ENCODE peak calls at places on chromosomes 7 and 10, in eight cellular contexts. N, T, J, H, X, I, Q and R are unnamed samples. For H3K9me3, the result is how much of the 10 kb centered on the place peaks cover.

GRCh38 chr10:104256335-104257080 is 1.8 kb downstream of the GSTO1 start:
- DNase-seq in T (no peak), J (no peak), X (no peak), H (no peak), N (no peak), Q (no peak), I (peak), R (no peak)

GRCh38 chr7:137262599-137262998 is 80.9 kb downstream of the PTN start:
- DNase-seq in T (no peak), N (no peak), H (no peak), J (no peak), I (no peak), Q (no peak), X (no peak), R (no peak)

GRCh38 chr10:46096909-46097575 is 51.0 kb upstream of the MSMB start:
- DNase-seq in N (no peak), T (no peak), I (peak), Q (no peak), X (no peak), H (no peak), J (peak), R (no peak)

GRCh38 chr7:110891197-110891596 is 199.7 kb upstream of the LRRN3 start:
- DNase-seq in T (no peak), X (no peak), J (no peak), H (peak), Q (no peak), N (no peak), I (no peak), R (no peak)

GRCh38 chr10:68506406-68506805 is 20.9 kb downstream of the SLC25A16 start:
- DNase-seq in Q (no peak), J (no peak), I (peak), N (no peak), X (no peak), T (no peak), H (no peak), R (no peak)

GRCh38 chr10:106424981-106425380 is 739.5 kb downstream of the SORCS1 start:
- DNase-seq in T (peak), N (no peak), H (no peak), X (no peak), J (no peak), I (peak), Q (no peak), R (no peak)

GRCh38 chr7:148437043-148437442 is 153.5 kb upstream of the C7orf33 start:
- DNase-seq in N (no peak), J (no peak), X (no peak), Q (no peak), H (no peak), I (no peak), T (no peak), R (no peak)

GRCh38 chr10:104109908-104110662 is 11.9 kb upstream of the SFR1 start:
- DNase-seq in J (no peak), N (no peak), H (peak), I (peak), X (no peak), Q (no peak), T (peak), R (no peak)

GRCh38 chr7:21507627-21508343 is 35.1 kb upstream of the DNAH11 start:
- DNase-seq in J (peak), I (peak), N (peak), X (peak), H (no peak), Q (peak), T (peak), R (no peak)

GRCh38 chr10:78634835-78635234 is 433.9 kb upstream of the ZMIZ1 start:
- DNase-seq in J (no peak), I (peak), T (peak), X (no peak), N (no peak), Q (no peak), H (no peak), R (no peak)

GRCh38 chr7:51118628-51119027 is 198.0 kb downstream of the COBL start:
- DNase-seq in T (no peak), N (no peak), H (no peak), X (no peak), J (no peak), Q (no peak), I (no peak), R (no peak)

GRCh38 chr7:43864126-43864525 is 5.2 kb downstream of the MRPS24 start:
- DNase-seq in Q (no peak), T (no peak), N (no peak), I (no peak), H (no peak), J (no peak), X (no peak), R (no peak)

GRCh38 chr10:66910676-66911075 is 15.2 kb upstream of the LRRTM3 start:
- DNase-seq in X (no peak), H (no peak), N (no peak), T (no peak), Q (no peak), J (no peak), I (no peak), R (no peak)

GRCh38 chr10:78021201-78021600 is 8.1 kb downstream of the POLR3A start:
- DNase-seq in I (no peak), J (no peak), N (no peak), Q (no peak), T (no peak), H (no peak), X (no peak), R (no peak)

GRCh38 chr10:4820804-4821401 is 5.1 kb upstream of the AKR1E2 start:
- DNase-seq in J (no peak), X (no peak), T (no peak), N (no peak), H (no peak), I (no peak), Q (no peak), R (no peak)

GRCh38 chr7:151060416-151061234 is 1.2 kb downstream of the SLC4A2 start:
- DNase-seq in X (peak), H (no peak), Q (peak), N (no peak), T (no peak), I (peak), J (peak), R (no peak)

GRCh38 chr10:96306516-96306915 is 2.3 kb downstream of the DNTT start:
- DNase-seq in J (no peak), X (no peak), I (no peak), Q (no peak), H (no peak), N (no peak), T (no peak), R (peak)

GRCh38 chr7:157981778-157982177 is 605.8 kb downstream of the PTPRN2 start:
- DNase-seq in Q (no peak), T (no peak), X (no peak), J (no peak), I (no peak), N (peak), H (no peak), R (peak)

GRCh38 chr10:124461642-124462347 is at the start of gene LHPP:
- DNase-seq in Q (peak), J (peak), X (peak), T (peak), I (peak), N (peak), H (peak), R (peak)

GRCh38 chr7:151206914-151207313 is 3.4 kb downstream of the H2BK1 start:
- DNase-seq in Q (no peak), X (no peak), H (no peak), T (no peak), N (no peak), I (no peak), J (no peak), R (no peak)

GRCh38 chr10:14146005-14146404 is 184.7 kb downstream of the FRMD4A start:
- DNase-seq in J (no peak), Q (no peak), T (peak), H (no peak), X (no peak), I (peak), N (no peak), R (no peak)

GRCh38 chr10:26879744-26880143 is 19.0 kb upstream of the ABI1 start:
- DNase-seq in J (no peak), I (no peak), X (no peak), T (no peak), N (no peak), Q (peak), H (no peak), R (no peak)

GRCh38 chr10:26407406-26407969 is 30.7 kb upstream of the APBB1IP start:
- DNase-seq in N (no peak), J (no peak), H (no peak), T (no peak), X (no peak), I (peak), Q (no peak), R (no peak)

GRCh38 chr10:11560076-11560709 is 51.3 kb downstream of the USP6NL start:
- DNase-seq in J (no peak), N (no peak), T (peak), H (peak), X (no peak), Q (no peak), I (no peak), R (no peak)

GRCh38 chr10:86659161-86659691 is 4.9 kb downstream of the OPN4 start:
- DNase-seq in X (no peak), J (no peak), T (no peak), H (no peak), N (no peak), I (no peak), Q (no peak), R (peak)

GRCh38 chr10:57098146-57098545 is 737.1 kb upstream of the ZWINT start:
- DNase-seq in T (no peak), J (no peak), Q (no peak), X (no peak), N (no peak), I (no peak), H (no peak), R (no peak)

GRCh38 chr7:128076216-128076821 is 45.1 kb upstream of the LRRC4 start:
- DNase-seq in J (no peak), T (no peak), N (no peak), Q (no peak), H (no peak), I (no peak), X (no peak), R (no peak)

GRCh38 chr10:121157998-121158397 is 306.8 kb downstream of the WDR11 start:
- DNase-seq in T (no peak), X (no peak), J (no peak), H (no peak), Q (peak), I (no peak), N (no peak), R (no peak)

GRCh38 chr7:155454183-155455112 is 3.5 kb upstream of the EN2 start:
- DNase-seq in X (no peak), J (peak), T (no peak), N (no peak), Q (no peak), I (no peak), H (no peak), R (peak)

GRCh38 chr10:62046522-62047239 is 145.2 kb downstream of the ARID5B start:
- DNase-seq in H (peak), T (peak), Q (no peak), J (no peak), I (peak), X (no peak), N (no peak), R (no peak)

GRCh38 chr7:682810-683209 is 43.7 kb upstream of the DNAAF5 start:
- DNase-seq in I (no peak), Q (no peak), X (no peak), H (no peak), N (no peak), J (no peak), T (no peak), R (peak)
- H3K9me3 ChIP-seq in I (under half), Q (under half), X (under half), H (under half), N (under half), J (under half), T (under half), R (under half)

GRCh38 chr7:70726951-70727378 is 405.0 kb upstream of the GALNT17 start:
- DNase-seq in I (no peak), Q (no peak), N (no peak), X (no peak), J (no peak), T (no peak), H (peak), R (no peak)
- H3K9ac ChIP-seq in I (no peak), Q (no peak), N (no peak), X (no peak), J (no peak), T (no peak), H (peak), R (no peak)

GRCh38 chr7:57641521-57642067 is 191.6 kb downstream of the ZNF716 start:
- DNase-seq in N (no peak), T (no peak), X (no peak), J (no peak), H (no peak), Q (no peak), I (no peak), R (peak)

GRCh38 chr7:57651006-57651405 is 201.0 kb downstream of the ZNF716 start:
- DNase-seq in Q (no peak), I (no peak), T (no peak), N (no peak), X (no peak), H (no peak), J (no peak), R (no peak)

GRCh38 chr7:57646219-57646900 is 196.4 kb downstream of the ZNF716 start:
- DNase-seq in J (no peak), X (no peak), Q (no peak), N (no peak), T (no peak), H (no peak), I (no peak), R (no peak)

GRCh38 chr7:57642730-57643129 is 192.8 kb downstream of the ZNF716 start:
- DNase-seq in I (no peak), H (no peak), Q (no peak), T (no peak), J (no peak), N (no peak), X (no peak), R (peak)

DNA sequence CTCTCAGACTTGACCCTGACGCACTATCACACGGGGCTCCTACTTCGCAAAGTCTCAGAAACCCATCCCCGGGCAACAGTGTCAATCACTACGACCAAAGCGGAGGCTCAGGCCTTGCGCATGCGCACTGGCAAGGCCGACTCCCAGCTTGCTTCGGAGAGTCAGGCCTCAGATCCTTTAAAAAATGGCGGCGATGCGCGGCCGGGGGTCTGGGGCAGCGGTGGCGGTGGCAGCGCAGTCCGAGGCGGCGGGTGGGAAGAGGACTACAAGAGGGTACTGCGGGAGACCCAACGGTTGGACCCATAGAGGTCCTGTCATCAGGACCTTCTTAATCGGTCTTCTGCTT is 196.9 kb downstream of the ZNF716 start:
- DNase-seq in X (no peak), J (no peak), I (no peak), T (no peak), Q (no peak), H (no peak), N (no peak), R (no peak)
- H3K9me3 ChIP-seq in X (under half), J (under half), I (under half), T (half or more), Q (under half), H (under half), N (half or more), R (under half)

DNA sequence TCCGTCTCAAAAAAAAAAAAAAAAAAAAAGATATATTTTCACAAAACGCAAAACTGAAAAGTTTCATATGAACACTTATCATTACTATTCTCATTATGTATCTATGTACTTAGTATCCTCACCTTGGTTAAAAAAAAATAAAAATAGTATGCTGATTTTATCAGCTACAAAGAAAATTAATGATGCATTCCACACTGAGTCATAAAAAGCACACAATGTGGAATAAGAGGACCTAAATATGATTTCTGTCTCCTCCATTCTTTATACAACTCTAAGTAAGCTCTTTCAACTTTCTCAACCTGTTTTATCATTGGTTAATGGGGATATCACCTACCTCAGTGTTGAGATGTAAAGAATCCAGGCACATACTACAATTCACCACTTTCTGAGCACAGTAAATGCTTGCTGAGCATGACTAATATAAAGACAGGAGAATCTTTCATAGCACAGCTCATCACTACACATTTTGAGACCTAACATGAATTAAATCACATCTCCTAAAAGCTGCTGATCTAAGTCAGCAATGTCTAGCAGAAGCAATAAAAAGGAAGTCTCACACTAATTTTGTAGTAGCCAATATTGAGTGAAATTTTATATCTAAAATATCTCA is 2.7 kb downstream of the SNX13 start:
- DNase-seq in I (peak), Q (no peak), X (no peak), N (no peak), H (no peak), J (no peak), T (peak), R (no peak)
- H3K9ac ChIP-seq in I (peak), Q (no peak), X (no peak), N (no peak), H (no peak), J (no peak), T (no peak), R (no peak)

GRCh38 chr10:133461027-133461426 is 7.3 kb downstream of the SCART1 start:
- DNase-seq in I (no peak), X (no peak), Q (no peak), J (no peak), T (no peak), H (no peak), N (no peak), R (no peak)
- H3K9me3 ChIP-seq in I (under half), X (under half), Q (under half), J (under half), T (under half), H (under half), N (half or more), R (under half)

DNA sequence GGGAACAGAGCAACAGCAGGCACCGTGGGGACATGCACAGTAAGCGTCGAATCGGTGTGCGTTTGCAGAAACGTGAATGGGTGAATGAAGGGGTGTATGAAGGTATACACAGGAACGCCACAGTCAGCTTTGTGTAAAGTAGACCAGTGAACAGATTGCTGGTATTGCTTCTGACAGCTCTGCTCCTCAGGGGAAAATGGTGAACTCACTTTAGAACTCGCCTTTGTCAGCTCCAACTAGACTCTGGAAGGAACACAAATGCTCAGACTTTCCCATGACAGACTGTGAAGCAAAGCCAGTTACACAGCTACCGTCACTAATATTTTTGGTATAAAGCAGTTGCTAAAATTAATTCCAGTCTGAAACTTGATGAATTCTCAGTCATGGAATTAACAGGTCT is 78.9 kb downstream of the CUX1 start:
- DNase-seq in N (no peak), X (no peak), J (no peak), Q (no peak), T (no peak), I (no peak), H (no peak), R (no peak)
- H3K9ac ChIP-seq in N (no peak), X (no peak), J (no peak), Q (no peak), T (no peak), I (no peak), H (no peak), R (no peak)

DNA sequence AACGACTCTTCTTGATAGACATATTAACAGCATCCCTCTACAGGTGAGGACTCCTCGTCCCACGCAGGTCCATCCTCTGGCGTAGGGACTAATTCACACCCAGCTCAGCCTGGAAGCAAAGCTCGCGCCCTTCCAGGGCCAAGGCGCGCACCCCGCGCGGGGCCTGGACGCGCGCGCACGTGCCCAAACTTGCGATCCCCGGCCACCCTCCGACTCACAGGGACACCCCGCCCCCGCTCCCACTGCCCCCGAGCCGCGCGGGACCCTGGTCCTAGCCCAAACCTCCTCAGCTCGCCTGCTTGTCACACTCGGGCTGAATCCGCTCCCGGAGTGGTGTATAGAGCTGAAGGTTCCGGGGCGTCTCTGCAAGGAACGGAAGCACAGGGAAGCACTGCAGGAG is 76.9 kb downstream of the ZNF248 start:
- DNase-seq in I (no peak), X (no peak), Q (no peak), H (no peak), N (no peak), J (no peak), T (no peak), R (no peak)
- H3K9me3 ChIP-seq in I (under half), X (under half), Q (under half), H (under half), N (half or more), J (under half), T (under half), R (under half)

GRCh38 chr10:110016957-110017514 is 9.3 kb downstream of the ADD3 start:
- DNase-seq in H (no peak), I (no peak), X (no peak), J (no peak), Q (no peak), N (no peak), T (no peak), R (no peak)
- H3K9ac ChIP-seq in H (no peak), I (no peak), X (no peak), J (no peak), Q (no peak), N (no peak), T (no peak), R (no peak)